ENCODE peak calls at places on chromosomes 6 and 20, in six cellular contexts. D is upper lobe of right lung, P is aorta, Q is right cardiac atrium, H is ovary, X is heart right ventricle. O is an unnamed sample.
A peak's percentile ranks its signal among the peaks of the same experiment; 100 is the strongest.

GRCh38 chr20:47360489-47361267 is 4.2 kb upstream of the ZMYND8 start:
- DNase-seq in Q (peak; percentile 97), X (peak; percentile 91), H (peak; percentile 91), P (peak; percentile 93), D (peak; percentile 87), O (peak; percentile 94)

GRCh38 chr20:34654207-34654744 is 22.6 kb downstream of the PIGU start:
- DNase-seq in X (no peak), H (no peak), D (no peak), Q (no peak), P (no peak), O (no peak)

GRCh38 chr20:50762435-50763201 is 31.2 kb downstream of the PARD6B start:
- DNase-seq in H (peak; percentile 56), X (peak; percentile 83), P (peak; percentile 83), Q (peak; percentile 91), D (peak; percentile 76), O (peak; percentile 63)

GRCh38 chr6:130426078-130426726 is 60.4 kb downstream of the TMEM200A start:
- DNase-seq in P (no peak), H (no peak), D (no peak), X (no peak), Q (no peak), O (no peak)

GRCh38 chr20:53078761-53079482 is 106.8 kb downstream of the TSHZ2 start:
- DNase-seq in D (no peak), Q (no peak), P (no peak), X (no peak), H (no peak), O (no peak)

GRCh38 chr6:129683606-129684322 is 26.2 kb downstream of the ARHGAP18 start:
- DNase-seq in P (peak; percentile 90), H (no peak), D (peak; percentile 75), Q (peak; percentile 83), X (peak; percentile 77), O (peak; percentile 83)

GRCh38 chr6:45415315-45415714 is 37.6 kb upstream of the SUPT3H start:
- DNase-seq in H (no peak), P (no peak), D (no peak), X (no peak), Q (no peak), O (no peak)

GRCh38 chr6:100435299-100435698 is 29.4 kb downstream of the SIM1 start:
- DNase-seq in D (no peak), Q (no peak), P (no peak), H (no peak), X (no peak), O (no peak)

GRCh38 chr6:137486388-137486787 is 7.8 kb downstream of the OLIG3 start:
- DNase-seq in P (no peak), Q (no peak), D (no peak), X (no peak), H (no peak), O (no peak)

DNA sequence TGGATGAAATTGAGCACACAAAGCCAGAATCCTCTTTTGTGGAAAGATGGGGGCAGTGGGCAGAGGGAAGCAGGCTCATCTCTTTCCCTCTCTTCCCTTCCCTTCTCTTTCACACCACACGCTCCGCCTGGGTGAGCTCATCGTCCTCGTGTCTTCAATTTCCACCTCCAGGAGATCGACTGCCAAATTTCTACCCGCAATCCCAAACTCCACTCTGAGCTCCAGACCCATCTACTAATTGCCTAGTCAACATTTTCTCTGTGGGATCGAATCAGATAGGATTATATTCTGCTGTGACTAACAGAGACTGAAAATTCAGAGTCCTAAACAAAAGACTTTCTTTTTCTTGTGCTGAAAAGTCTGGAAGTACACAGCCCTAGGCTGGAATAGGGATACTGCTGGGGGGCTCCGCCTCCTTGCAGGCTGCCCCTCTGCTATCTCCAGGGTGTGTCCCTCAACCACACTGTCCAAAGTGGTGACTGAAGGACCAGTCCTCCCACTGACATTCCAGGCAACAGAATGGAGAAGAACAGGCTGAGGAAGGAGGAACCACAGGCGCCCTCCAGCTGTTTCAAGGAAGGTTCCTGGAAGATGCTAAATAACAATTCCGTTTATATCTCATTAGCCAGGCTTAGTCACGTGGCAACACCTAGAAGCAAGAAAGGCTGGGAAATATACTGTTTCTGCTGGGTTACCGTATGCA is 5.0 kb upstream of the HSPA12B start:
- DNase-seq in D (peak; percentile 36), Q (no peak), P (no peak), X (no peak), H (peak; percentile 57), O (no peak)
- H3K4me3 ChIP-seq in D (no peak overlapping the region), Q (no peak overlapping the region), P (no peak overlapping the region), X (no peak overlapping the region), H (peak overlapping the region; percentile 12), O (no peak overlapping the region)

DNA sequence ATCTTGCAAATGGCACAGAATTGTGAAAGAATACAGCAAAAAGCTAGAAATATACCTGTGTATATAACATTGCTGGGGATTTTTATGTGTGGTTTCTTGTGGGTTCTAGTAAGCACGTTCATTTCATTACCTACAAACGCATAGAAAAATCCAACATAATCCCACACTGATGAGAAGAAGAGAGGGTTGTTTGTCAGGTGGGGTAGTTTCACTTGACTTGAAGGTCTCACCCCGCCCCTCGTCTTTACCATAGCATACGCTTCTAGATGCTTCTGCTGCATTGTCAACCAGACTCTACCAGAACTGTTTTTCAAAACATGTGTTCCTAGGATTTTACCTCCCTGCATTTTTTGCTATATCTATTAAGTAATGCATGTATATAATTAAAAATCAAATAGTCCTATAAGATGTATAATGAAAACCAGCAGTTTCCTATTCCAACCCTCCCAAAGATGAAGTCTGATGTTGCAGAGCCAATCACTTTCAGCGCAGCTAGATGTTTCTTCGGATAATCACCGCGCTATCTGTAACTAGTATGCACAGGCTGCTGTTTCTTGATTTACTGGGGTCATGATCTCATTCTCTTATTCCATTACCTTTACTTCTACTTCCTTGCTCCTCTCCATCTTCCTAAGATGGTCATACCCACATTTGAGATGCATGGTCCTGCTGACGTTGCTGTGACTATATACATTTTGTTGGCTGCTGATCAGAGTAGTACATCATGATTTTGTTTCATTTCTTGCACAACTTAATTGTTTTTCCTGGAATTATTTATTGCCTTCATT is 283.9 kb upstream of the TAB2 start:
- DNase-seq in X (no peak), D (no peak), P (no peak), Q (no peak), H (no peak), O (no peak)
- H3K27ac ChIP-seq in X (no peak overlapping the region), D (no peak overlapping the region), P (no peak overlapping the region), Q (no peak overlapping the region), H (no peak overlapping the region), O (no peak overlapping the region)

GRCh38 chr6:28944412-28945006 is 20.7 kb upstream of the TRIM27 start:
- DNase-seq in D (no peak), Q (no peak), P (peak; percentile 64), X (peak; percentile 50), H (peak; percentile 30), O (peak; percentile 71)

GRCh38 chr6:28943557-28944411 is 20.0 kb upstream of the TRIM27 start:
- DNase-seq in Q (peak; percentile 88), D (peak; percentile 87), X (peak; percentile 79), H (peak; percentile 61), P (peak; percentile 85), O (peak; percentile 70)

GRCh38 chr6:28940859-28941680 is 17.3 kb upstream of the TRIM27 start:
- DNase-seq in H (peak; percentile 82), Q (peak; percentile 82), X (peak; percentile 87), D (no peak), P (peak; percentile 76), O (peak; percentile 85)

GRCh38 chr6:28941681-28942448 is 18.1 kb upstream of the TRIM27 start:
- DNase-seq in P (no peak), Q (no peak), D (no peak), H (no peak), X (no peak), O (no peak)

GRCh38 chr6:28943223-28943556 is 19.4 kb upstream of the TRIM27 start:
- DNase-seq in P (no peak), D (no peak), Q (no peak), X (no peak), H (no peak), O (no peak)
- H3K4me3 ChIP-seq in P (no peak overlapping the region), D (peak overlapping the region; percentile 64), Q (peak overlapping the region; percentile 96), X (no peak overlapping the region), H (peak overlapping the region; percentile 35), O (peak overlapping the region; percentile 62)

GRCh38 chr6:111406200-111406711 is 76.8 kb downstream of the REV3L start:
- DNase-seq in D (no peak), P (no peak), H (no peak), Q (no peak), X (no peak), O (no peak)
- H3K27ac ChIP-seq in D (no peak overlapping the region), P (no peak overlapping the region), H (no peak overlapping the region), Q (no peak overlapping the region), X (no peak overlapping the region), O (no peak overlapping the region)

DNA sequence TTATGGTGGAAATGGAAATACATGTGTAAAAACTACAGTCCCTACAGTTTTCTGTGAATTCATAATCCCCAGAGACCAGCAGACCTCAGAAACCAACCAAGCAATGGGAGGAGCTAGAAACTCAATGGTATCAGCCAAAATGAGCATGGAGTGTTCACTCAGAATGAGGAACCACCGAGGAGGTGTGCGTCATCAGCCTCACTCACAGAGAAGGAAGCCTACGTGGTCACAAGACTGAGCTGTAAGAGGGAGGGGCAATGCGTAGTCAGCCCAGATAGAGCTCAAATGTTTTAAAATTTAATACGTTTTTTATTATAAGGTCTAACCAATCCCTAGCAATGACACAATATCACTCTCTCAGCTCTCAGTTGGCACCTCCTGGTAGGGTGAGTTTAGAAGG is 17.4 kb downstream of the MYLK4 start:
- DNase-seq in P (peak; percentile 92), D (peak; percentile 80), X (peak; percentile 64), H (no peak), Q (peak; percentile 86), O (peak; percentile 81)
- H3K4me3 ChIP-seq in P (no peak overlapping the region), D (no peak overlapping the region), X (no peak overlapping the region), H (no peak overlapping the region), Q (no peak overlapping the region), O (no peak overlapping the region)

DNA sequence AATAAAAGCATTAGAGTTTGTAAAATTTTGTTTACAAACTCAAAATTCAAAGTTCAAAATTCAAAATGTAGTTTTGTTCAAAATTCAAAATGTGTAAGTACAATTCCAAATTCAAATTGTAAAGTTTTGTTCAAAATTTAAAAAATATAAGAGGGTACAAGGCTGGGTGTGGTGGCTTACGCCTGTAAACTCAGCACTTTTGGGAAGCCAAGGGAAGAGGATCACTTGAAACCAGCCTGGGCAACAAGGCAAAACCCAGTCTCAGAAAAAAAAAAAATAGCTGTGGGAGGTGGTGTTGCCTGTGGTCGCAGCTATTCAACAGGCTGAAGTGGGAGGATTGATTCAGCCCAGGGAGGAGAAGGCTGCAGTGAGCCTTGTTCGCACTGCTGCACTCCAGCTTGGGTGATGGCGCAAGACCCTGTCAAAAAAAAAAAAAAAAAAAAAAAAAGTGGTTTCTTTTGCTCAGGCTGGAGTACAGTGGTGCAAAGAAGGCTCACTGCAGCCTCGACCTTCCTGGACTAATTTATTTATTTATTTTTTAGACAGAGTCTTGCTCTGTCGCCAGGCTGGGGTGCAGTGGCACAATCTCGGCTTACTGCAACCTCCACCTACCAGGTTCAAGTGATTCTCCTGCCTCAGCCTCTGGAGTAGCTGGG is 5.4 kb upstream of the ZBTB12 start:
- DNase-seq in X (no peak), P (no peak), Q (no peak), D (no peak), H (peak; percentile 45), O (no peak)
- H3K27ac ChIP-seq in X (no peak overlapping the region), P (no peak overlapping the region), Q (no peak overlapping the region), D (no peak overlapping the region), H (no peak overlapping the region), O (no peak overlapping the region)

DNA sequence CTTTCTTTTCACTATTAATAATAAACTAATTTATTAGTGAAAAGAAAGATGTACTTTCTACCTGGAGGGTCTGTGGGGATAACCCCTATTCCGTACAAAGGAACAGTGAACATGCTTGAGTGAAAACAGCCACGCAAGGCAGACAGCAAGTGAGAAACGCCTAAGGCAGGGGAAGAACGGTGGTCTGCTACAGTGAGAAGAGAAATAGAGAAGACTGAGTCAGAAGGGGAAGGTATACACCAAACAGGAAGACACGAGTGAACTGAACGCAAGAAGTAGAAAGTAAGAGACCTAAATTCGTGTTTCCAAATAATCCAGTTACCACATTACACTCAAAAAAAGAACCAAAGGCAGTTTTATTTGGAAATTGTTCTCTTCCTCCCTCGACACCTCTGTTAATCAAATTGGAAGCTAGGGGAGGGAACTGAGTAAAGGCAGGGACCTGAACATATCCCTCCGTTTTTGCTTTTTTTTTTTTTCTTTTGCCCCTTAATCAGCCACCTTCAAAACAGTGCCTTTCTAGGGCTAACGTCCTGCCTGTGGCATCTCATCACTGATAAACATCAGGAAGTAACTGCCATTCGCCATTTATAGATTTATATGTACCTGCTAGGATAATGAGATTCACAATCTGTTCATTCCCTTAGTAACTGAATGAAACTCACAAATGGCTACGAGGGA is 48.9 kb downstream of the ATXN1 start:
- DNase-seq in D (no peak), Q (no peak), H (no peak), P (no peak), X (no peak), O (no peak)
- H3K4me3 ChIP-seq in D (peak overlapping the region; percentile 9), Q (peak overlapping the region; percentile 15), H (no peak overlapping the region), P (no peak overlapping the region), X (no peak overlapping the region), O (no peak overlapping the region)

O was measured in right atrium auricular region.